ENCODE peak calls at places on chromosomes 4 and X, in five cellular contexts. J is progenitor cell of endocrine pancreas, D is transverse colon, R is GM23338, S is pancreas. G is an unnamed sample.
A peak's percentile ranks its signal among the peaks of the same experiment; 100 is the strongest.

GRCh38 chrX:120462370-120462769 is 6.7 kb downstream of the LAMP2 start:
- DNase-seq in J (no peak), D (no peak), R (no peak), S (no peak), G (no peak)

GRCh38 chr4:188002751-188003150 is 7.2 kb downstream of the ZFP42 start:
- DNase-seq in J (no peak), D (no peak), R (no peak), S (no peak), G (no peak)

GRCh38 chr4:148043990-148044645 is 312.2 kb downstream of the ARHGAP10 start:
- DNase-seq in J (no peak), D (no peak), R (no peak), S (no peak), G (no peak)

GRCh38 chr4:17817027-17817426 is 6.2 kb downstream of the NCAPG start:
- DNase-seq in J (no peak), D (no peak), R (peak; percentile 70), S (no peak), G (no peak)

GRCh38 chr4:47270226-47270888 is 193.1 kb downstream of the COMMD8 start:
- DNase-seq in J (no peak), D (no peak), R (peak; percentile 17), S (no peak), G (no peak)

GRCh38 chr4:52081216-52081615 is 30.1 kb downstream of the SPATA18 start:
- DNase-seq in J (no peak), D (no peak), R (no peak), S (no peak), G (no peak)

GRCh38 chr4:87884976-87885574 is 52.3 kb downstream of the MEPE start:
- DNase-seq in J (no peak), D (no peak), R (no peak), S (no peak), G (no peak)

GRCh38 chr4:69078852-69079251 is 17.4 kb upstream of the UGT2B7 start:
- DNase-seq in J (no peak), D (no peak), R (peak; percentile 21), S (no peak), G (no peak)

GRCh38 chrX:81195712-81196111 is 6.0 kb downstream of the HMGN5 start:
- DNase-seq in J (peak; percentile 16), D (peak; percentile 57), R (peak; percentile 75), S (peak; percentile 26), G (peak; percentile 47)

GRCh38 chrX:155242300-155242699 is 22.0 kb downstream of the RAB39B start:
- DNase-seq in J (no peak), D (no peak), R (no peak), S (no peak), G (no peak)

GRCh38 chrX:132092439-132093065 is 35.3 kb downstream of the FRMD7 start:
- DNase-seq in J (peak; percentile 29), D (peak; percentile 50), R (peak; percentile 83), S (peak; percentile 39), G (peak; percentile 73)

GRCh38 chrX:16695079-16695676 is 17.3 kb downstream of the CTPS2 start:
- DNase-seq in J (peak; percentile 59), D (peak; percentile 65), R (peak; percentile 55), S (no peak), G (peak; percentile 77)

GRCh38 chr4:39255266-39255665 is 72.9 kb downstream of the WDR19 start:
- DNase-seq in J (no peak), D (no peak), R (peak; percentile 50), S (no peak), G (no peak)
- TF ChIP-seq CTCF in J (no peak), D (no peak), R (peak; percentile 39), S (no peak), G (no peak)

GRCh38 chrX:134186362-134187121 is 50.4 kb upstream of the CCDC160 start:
- DNase-seq in J (no peak), D (peak; percentile 20), R (no peak), S (no peak), G (no peak)
- TF ChIP-seq CTCF in J (no peak), D (no peak), R (peak; percentile 12), S (no peak), G (no peak)

DNA sequence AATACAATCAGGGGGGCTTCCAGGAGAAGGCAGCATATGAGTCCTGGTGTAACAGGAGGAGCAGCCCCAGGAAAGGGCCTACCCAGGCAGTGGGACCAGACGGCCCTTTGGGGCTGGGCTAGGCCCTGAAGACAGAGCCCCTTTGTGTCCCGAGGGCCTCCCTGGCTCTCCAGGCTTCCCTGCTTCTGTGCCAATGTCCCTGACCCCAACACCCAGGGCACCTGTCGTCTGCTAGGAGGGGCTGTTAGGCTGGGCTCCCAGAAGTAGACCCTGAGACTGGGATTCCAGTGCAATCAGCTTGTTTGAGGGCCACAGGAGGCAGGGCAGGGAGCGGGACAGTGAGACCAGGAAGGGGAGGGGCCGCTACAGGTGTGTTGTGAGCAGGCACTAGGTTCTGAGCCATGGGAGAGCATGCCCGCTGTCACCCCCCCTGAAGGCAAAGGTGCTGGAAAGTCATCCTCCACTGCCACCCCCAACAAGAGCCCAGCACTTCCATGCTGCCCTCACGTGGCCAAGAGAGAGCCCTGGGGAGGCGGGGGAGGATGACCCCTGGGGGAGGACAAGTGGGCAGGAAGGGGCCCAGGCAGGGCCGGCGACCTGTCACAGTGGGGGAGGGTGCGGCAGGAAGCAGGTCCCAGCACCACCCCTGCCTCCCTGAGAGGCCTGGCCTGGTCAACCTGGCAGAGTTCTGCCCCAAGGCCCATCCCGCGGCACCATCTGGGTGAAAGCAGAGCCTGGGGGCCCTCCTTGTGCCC is 64.8 kb downstream of the ADRA2C start:
- DNase-seq in J (no peak), D (no peak), R (no peak), S (no peak), G (no peak)
- TF ChIP-seq CTCF in J (no peak), D (no peak), R (no peak), S (no peak), G (no peak)

GRCh38 chr4:13298655-13299054 is 185.5 kb downstream of the RAB28 start:
- DNase-seq in J (no peak), D (peak; percentile 46), R (no peak), S (no peak), G (no peak)
- TF ChIP-seq CTCF in J (no peak), D (peak; percentile 15), R (no peak), S (no peak), G (no peak)